ENCODE peak calls at places on chromosomes 5 and 9, in ten cellular contexts. F, T, L, C, N, V, D, R, G and Y are unnamed samples.

GRCh38 chr9:10026585-10026984 is 586.2 kb downstream of the PTPRD start:
- DNase-seq in D (no peak), R (peak; percentile 12), L (no peak), N (no peak), G (no peak), F (no peak), V (no peak), C (no peak), T (no peak), Y (no peak)

GRCh38 chr5:58037899-58038298 is 422.0 kb downstream of the PLK2 start:
- DNase-seq in L (no peak), D (no peak), C (no peak), F (no peak), R (no peak), T (no peak), N (no peak), G (no peak), V (no peak), Y (no peak)

GRCh38 chr5:59260973-59261372 is 632.6 kb downstream of the PDE4D start:
- DNase-seq in C (no peak), R (no peak), D (no peak), F (no peak), G (no peak), N (no peak), T (no peak), L (no peak), V (no peak), Y (no peak)

GRCh38 chr9:84493284-84493947 is 152.9 kb upstream of the SLC28A3 start:
- DNase-seq in C (no peak), N (no peak), G (no peak), F (no peak), L (no peak), V (no peak), R (peak; percentile 19), D (no peak), T (no peak), Y (no peak)

GRCh38 chr9:70658765-70659164 is 244.3 kb upstream of the KLF9 start:
- DNase-seq in F (no peak), D (no peak), L (no peak), V (no peak), N (no peak), C (no peak), R (no peak), G (no peak), T (no peak), Y (no peak)

GRCh38 chr5:95959051-95959963 is 2.3 kb downstream of the ELL2 start:
- DNase-seq in L (peak; percentile 27), R (peak; percentile 32), N (no peak), D (no peak), G (no peak), V (no peak), F (no peak), C (peak; percentile 60), T (no peak), Y (no peak)

GRCh38 chr5:179306191-179307005 is 38.9 kb downstream of the ADAMTS2 start:
- DNase-seq in V (no peak), T (no peak), G (no peak), D (no peak), L (no peak), N (no peak), R (no peak), C (no peak), F (no peak), Y (no peak)

GRCh38 chr5:158313739-158314464 is 455.0 kb upstream of the CLINT1 start:
- DNase-seq in G (no peak), L (no peak), C (no peak), T (no peak), V (peak; percentile 39), D (no peak), F (no peak), N (no peak), R (peak; percentile 56), Y (no peak)

GRCh38 chr5:142743677-142744441 is 26.3 kb upstream of the ARHGAP26 start:
- DNase-seq in V (no peak), G (no peak), D (no peak), F (no peak), N (peak; percentile 72), L (no peak), C (no peak), T (no peak), R (no peak), Y (no peak)

GRCh38 chr5:160656961-160657570 is 194.9 kb downstream of the ATP10B start:
- DNase-seq in V (peak; percentile 15), N (no peak), R (no peak), L (peak; percentile 93), C (no peak), D (no peak), G (no peak), T (no peak), F (no peak), Y (no peak)

GRCh38 chr9:90969021-90969675 is 167.5 kb downstream of the SYK start:
- DNase-seq in T (no peak), G (no peak), D (no peak), V (no peak), F (no peak), R (no peak), L (no peak), N (no peak), C (no peak), Y (no peak)

GRCh38 chr9:136693490-136694162 is 6.4 kb upstream of the AGPAT2 start:
- DNase-seq in F (no peak), T (no peak), R (no peak), G (no peak), D (no peak), N (no peak), L (peak; percentile 99), C (no peak), V (no peak), Y (peak; percentile 47)

GRCh38 chr5:121503111-121503840 is 348.4 kb upstream of the FTMT start:
- DNase-seq in L (peak; percentile 8), T (peak; percentile 40), G (no peak), R (peak; percentile 1), N (peak; percentile 2), D (no peak), C (peak; percentile 6), V (peak; percentile 50), F (no peak), Y (peak; percentile 7)

GRCh38 chr9:121901616-121902015 is 191.5 kb downstream of the TTLL11 start:
- DNase-seq in G (no peak), F (no peak), N (no peak), D (no peak), T (no peak), L (no peak), R (no peak), V (no peak), C (no peak), Y (no peak)

GRCh38 chr9:32177389-32177788 is 207.1 kb upstream of the ACO1 start:
- DNase-seq in R (no peak), L (no peak), F (no peak), C (no peak), G (no peak), D (no peak), V (no peak), T (no peak), N (peak; percentile 1), Y (no peak)

GRCh38 chr9:135718616-135719015 is 16.6 kb downstream of the KCNT1 start:
- DNase-seq in N (peak; percentile 40), T (no peak), D (no peak), L (no peak), V (no peak), R (no peak), G (peak; percentile 42), C (no peak), F (no peak), Y (no peak)

GRCh38 chr9:137707361-137707760 is 88.6 kb downstream of the EHMT1 start:
- DNase-seq in C (no peak), L (no peak), D (no peak), V (no peak), R (no peak), T (no peak), N (no peak), G (no peak), F (no peak), Y (no peak)
- H3K36me3 ChIP-seq in C (peaks cover 15% of the 10 kb centered on the region), L (peaks cover 6% of the 10 kb centered on the region), D (no peaks in the 10 kb centered on the region), V (peaks cover 38% of the 10 kb centered on the region), R (peaks cover 2% of the 10 kb centered on the region), T (no peaks in the 10 kb centered on the region), N (peaks cover 5% of the 10 kb centered on the region), G (no peaks in the 10 kb centered on the region), F (peaks cover 13% of the 10 kb centered on the region), Y (no peaks in the 10 kb centered on the region)

DNA sequence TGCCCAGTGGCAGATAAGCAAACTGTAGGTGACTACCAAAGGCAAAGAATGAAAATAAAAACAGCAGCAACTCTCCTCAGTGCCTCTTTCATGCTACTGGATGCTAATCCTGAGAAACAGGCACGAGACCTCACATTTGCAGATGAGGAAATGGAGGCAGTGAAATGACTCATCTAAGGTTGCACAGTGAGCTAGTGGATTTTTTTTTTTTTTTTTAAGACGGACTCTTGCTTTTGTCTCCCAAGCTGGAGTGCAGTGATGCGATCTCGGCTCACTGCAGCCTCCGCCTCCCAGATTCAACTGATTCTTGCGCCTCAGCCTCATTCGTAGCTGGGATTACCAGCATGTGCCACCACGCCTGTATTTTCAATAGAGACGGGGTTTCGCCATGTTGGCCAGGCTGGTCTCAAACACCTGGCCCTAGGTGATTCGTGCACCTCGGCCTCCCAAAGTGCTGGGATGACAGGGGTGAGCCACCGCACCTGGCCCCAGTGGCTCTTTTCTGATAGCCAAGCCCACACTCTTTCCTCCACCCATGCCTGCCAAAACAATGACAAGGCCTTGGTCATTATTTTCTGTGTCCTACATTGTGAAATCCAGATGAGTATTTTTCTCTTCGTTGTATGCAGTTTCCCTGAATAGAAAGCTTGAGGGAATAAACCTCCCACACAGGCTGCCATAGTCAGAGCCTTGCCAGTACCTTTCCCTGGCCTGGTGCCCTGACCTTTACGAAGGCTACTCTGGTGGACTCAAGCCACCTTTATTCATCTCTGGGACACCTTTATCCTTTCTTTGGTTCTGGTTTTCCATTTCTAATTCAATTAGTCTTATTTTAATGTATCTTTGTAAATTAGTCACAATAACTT is 19.3 kb downstream of the DOCK2 start:
- DNase-seq in N (peak; percentile 46), C (peak; percentile 69), V (no peak), D (no peak), R (no peak), G (no peak), T (no peak), F (no peak), L (no peak), Y (no peak)
- H3K4me3 ChIP-seq in N (no peak overlapping the region), C (no peak overlapping the region), V (no peak overlapping the region), D (peak overlapping the region; percentile 11), R (no peak overlapping the region), G (no peak overlapping the region), T (no peak overlapping the region), F (no peak overlapping the region), L (no peak overlapping the region), Y (no peak overlapping the region)

GRCh38 chr9:93493949-93494348 is 40.6 kb upstream of the FAM120AOS start:
- DNase-seq in D (no peak), T (no peak), V (no peak), R (no peak), F (no peak), G (no peak), C (no peak), N (no peak), L (peak; percentile 60), Y (no peak)
- H3K36me3 ChIP-seq in D (peaks cover 27% of the 10 kb centered on the region), T (peaks cover 6% of the 10 kb centered on the region), V (peaks cover 80% of the 10 kb centered on the region), R (peaks cover 20% of the 10 kb centered on the region), F (peaks cover 35% of the 10 kb centered on the region), G (no peaks in the 10 kb centered on the region), C (peaks cover 66% of the 10 kb centered on the region), N (peaks cover 8% of the 10 kb centered on the region), L (peaks cover 8% of the 10 kb centered on the region), Y (peaks cover 1% of the 10 kb centered on the region)

DNA sequence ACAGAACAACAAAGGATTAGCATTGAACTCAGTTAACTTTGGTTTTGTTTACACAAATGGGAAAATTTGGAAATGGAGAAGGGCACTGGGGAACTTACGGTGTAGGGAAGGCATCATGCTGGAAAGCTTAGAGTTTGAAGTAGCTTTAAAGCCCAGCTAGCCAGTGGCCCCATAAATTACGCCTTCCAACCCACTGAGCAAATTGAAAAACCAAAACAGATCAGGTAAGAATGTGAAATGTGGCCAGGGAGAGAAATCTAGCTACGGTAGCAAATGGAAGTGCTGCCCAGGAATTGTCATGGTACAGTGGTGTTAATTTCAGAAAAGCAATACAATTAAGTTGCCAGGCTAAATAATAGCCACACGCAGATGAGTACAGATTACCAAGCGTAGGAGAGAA is 654.8 kb downstream of the PRELID2 start:
- DNase-seq in L (no peak), F (no peak), D (no peak), N (no peak), V (no peak), C (no peak), T (no peak), R (no peak), G (no peak), Y (no peak)
- H3K4me3 ChIP-seq in L (no peak overlapping the region), F (no peak overlapping the region), D (no peak overlapping the region), N (no peak overlapping the region), V (no peak overlapping the region), C (no peak overlapping the region), T (no peak overlapping the region), R (no peak overlapping the region), G (no peak overlapping the region), Y (no peak overlapping the region)